ENCODE peak calls at places on chromosomes 4 and X, in ten cellular contexts. R is suprapubic skin; F is pancreas; Z is cardiac muscle cell; T is tibial nerve; A is stomach; N is uterus; W is upper lobe of left lung; I is brain microvascular endothelial cell; C is CD8-positive, alpha-beta T cell. P is an unnamed sample.

GRCh38 chr4:163121689-163122088 is 45.0 kb downstream of the NAF1 start:
- DNase-seq in R (no peak), F (no peak), Z (peak; percentile 17), T (no peak), A (no peak), N (no peak), W (no peak), I (no peak), C (no peak), P (no peak)

GRCh38 chrX:23365541-23365940 is 30.9 kb downstream of the PTCHD1 start:
- DNase-seq in R (no peak), F (no peak), Z (no peak), T (no peak), A (peak; percentile 28), N (no peak), W (no peak), I (no peak), C (no peak), P (no peak)

GRCh38 chr4:139853309-139853708 is 187.7 kb downstream of the MGST2 start:
- DNase-seq in R (no peak), F (no peak), Z (no peak), T (no peak), A (no peak), N (no peak), W (no peak), I (no peak), C (no peak), P (no peak)

GRCh38 chr4:38132140-38132673 is 172.0 kb downstream of the PTTG2 start:
- DNase-seq in R (peak; percentile 75), F (peak; percentile 53), Z (peak; percentile 98), T (peak; percentile 78), A (no peak), N (peak; percentile 83), W (peak; percentile 52), I (peak; percentile 98), C (peak; percentile 30), P (peak; percentile 86)

GRCh38 chr4:110198472-110199419 is at the start of gene ELOVL6:
- DNase-seq in R (peak; percentile 80), F (peak; percentile 42), Z (peak; percentile 90), T (peak; percentile 56), A (peak; percentile 56), N (peak; percentile 55), W (peak; percentile 58), I (peak; percentile 62), C (no peak), P (peak; percentile 69)

GRCh38 chr4:109231331-109231730 is 71.1 kb downstream of the COL25A1 start:
- DNase-seq in R (no peak), F (no peak), Z (no peak), T (no peak), A (no peak), N (no peak), W (no peak), I (no peak), C (no peak), P (no peak)

GRCh38 chrX:107146670-107147069 is 28.0 kb upstream of the RBM41 start:
- DNase-seq in R (no peak), F (no peak), Z (peak; percentile 11), T (no peak), A (no peak), N (no peak), W (no peak), I (peak; percentile 0), C (no peak), P (no peak)

GRCh38 chr4:183178201-183178600 is 79.1 kb downstream of the WWC2 start:
- DNase-seq in R (no peak), F (no peak), Z (no peak), T (no peak), A (no peak), N (no peak), W (no peak), I (no peak), C (no peak), P (no peak)

GRCh38 chrX:133921764-133922389 is 63.5 kb downstream of the GPC3 start:
- DNase-seq in R (no peak), F (peak; percentile 54), Z (peak; percentile 45), T (peak; percentile 4), A (peak; percentile 72), N (no peak), W (peak; percentile 32), I (peak; percentile 17), C (peak; percentile 0), P (no peak)

GRCh38 chrX:33307954-33308353 is 96.6 kb upstream of the DMD start:
- DNase-seq in R (no peak), F (no peak), Z (peak; percentile 2), T (no peak), A (no peak), N (no peak), W (no peak), I (peak; percentile 2), C (no peak), P (no peak)

GRCh38 chr4:4549534-4549933 is 7.7 kb upstream of the STX18 start:
- DNase-seq in R (no peak), F (no peak), Z (no peak), T (no peak), A (no peak), N (no peak), W (no peak), I (no peak), C (no peak), P (no peak)

GRCh38 chr4:89438102-89438831 is 130.7 kb upstream of the GPRIN3 start:
- DNase-seq in R (no peak), F (peak; percentile 23), Z (peak; percentile 54), T (peak; percentile 9), A (peak; percentile 41), N (no peak), W (peak; percentile 34), I (peak; percentile 4), C (peak; percentile 6), P (peak; percentile 21)

GRCh38 chr4:138310498-138310897 is 68.3 kb upstream of the SLC7A11 start:
- DNase-seq in R (no peak), F (no peak), Z (peak; percentile 40), T (no peak), A (no peak), N (no peak), W (no peak), I (no peak), C (no peak), P (no peak)

GRCh38 chr4:142181021-142181420 is 544.6 kb downstream of the IL15 start:
- DNase-seq in R (no peak), F (no peak), Z (no peak), T (no peak), A (no peak), N (no peak), W (no peak), I (no peak), C (no peak), P (no peak)

GRCh38 chr4:2500547-2500946 is 31.6 kb downstream of the RNF4 start:
- DNase-seq in R (no peak), F (no peak), Z (no peak), T (no peak), A (no peak), N (no peak), W (no peak), I (no peak), C (no peak), P (no peak)
- H3K36me3 ChIP-seq in R (peaks cover 83% of the 10 kb centered on the region), F (peaks cover 7% of the 10 kb centered on the region), Z (peaks cover 46% of the 10 kb centered on the region), T (peaks cover 85% of the 10 kb centered on the region), A (peaks cover 95% of the 10 kb centered on the region), N (no peaks in the 10 kb centered on the region), W (peaks cover 81% of the 10 kb centered on the region), I (peaks cover 49% of the 10 kb centered on the region), C (peaks cover 52% of the 10 kb centered on the region), P (peaks cover 23% of the 10 kb centered on the region)

GRCh38 chr4:15001248-15001824 is 945 bp upstream of the CPEB2 start:
- DNase-seq in R (peak; percentile 94), F (peak; percentile 61), Z (peak; percentile 93), T (peak; percentile 71), A (peak; percentile 74), N (peak; percentile 82), W (peak; percentile 75), I (peak; percentile 89), C (no peak), P (no peak)
- TF ChIP-seq CTCF in R (no peak), F (no peak), Z (peak; percentile 20), T (no peak), A (no peak), N (no peak), W (no peak), I (peak; percentile 4), C (no peak), P (peak; percentile 36)

GRCh38 chrX:71577682-71578081 is 555 bp upstream of the GCNA start:
- DNase-seq in R (no peak), F (no peak), Z (peak; percentile 3), T (no peak), A (no peak), N (no peak), W (no peak), I (no peak), C (no peak), P (no peak)

GRCh38 chrX:71581210-71581609 is 3.0 kb downstream of the GCNA start:
- DNase-seq in R (no peak), F (no peak), Z (no peak), T (no peak), A (no peak), N (no peak), W (no peak), I (no peak), C (no peak), P (no peak)

GRCh38 chrX:71579136-71579989 is 1.1 kb downstream of the GCNA start:
- DNase-seq in R (no peak), F (no peak), Z (no peak), T (no peak), A (no peak), N (no peak), W (no peak), I (no peak), C (no peak), P (no peak)

GRCh38 chrX:71578253-71579135 is at the start of gene GCNA:
- DNase-seq in R (no peak), F (no peak), Z (no peak), T (no peak), A (no peak), N (no peak), W (no peak), I (no peak), C (no peak), P (no peak)

GRCh38 chrX:71579990-71580380 is 1.7 kb downstream of the GCNA start:
- DNase-seq in R (no peak), F (no peak), Z (no peak), T (no peak), A (no peak), N (no peak), W (no peak), I (no peak), C (no peak), P (no peak)
- H3K36me3 ChIP-seq in R (peaks cover 11% of the 10 kb centered on the region), F (no peaks in the 10 kb centered on the region), Z (peaks cover 7% of the 10 kb centered on the region), T (peaks cover 5% of the 10 kb centered on the region), A (peaks cover 24% of the 10 kb centered on the region), N (no peaks in the 10 kb centered on the region), W (peaks cover 16% of the 10 kb centered on the region), I (no peaks in the 10 kb centered on the region), C (peaks cover 12% of the 10 kb centered on the region), P (peaks cover 2% of the 10 kb centered on the region)

DNA sequence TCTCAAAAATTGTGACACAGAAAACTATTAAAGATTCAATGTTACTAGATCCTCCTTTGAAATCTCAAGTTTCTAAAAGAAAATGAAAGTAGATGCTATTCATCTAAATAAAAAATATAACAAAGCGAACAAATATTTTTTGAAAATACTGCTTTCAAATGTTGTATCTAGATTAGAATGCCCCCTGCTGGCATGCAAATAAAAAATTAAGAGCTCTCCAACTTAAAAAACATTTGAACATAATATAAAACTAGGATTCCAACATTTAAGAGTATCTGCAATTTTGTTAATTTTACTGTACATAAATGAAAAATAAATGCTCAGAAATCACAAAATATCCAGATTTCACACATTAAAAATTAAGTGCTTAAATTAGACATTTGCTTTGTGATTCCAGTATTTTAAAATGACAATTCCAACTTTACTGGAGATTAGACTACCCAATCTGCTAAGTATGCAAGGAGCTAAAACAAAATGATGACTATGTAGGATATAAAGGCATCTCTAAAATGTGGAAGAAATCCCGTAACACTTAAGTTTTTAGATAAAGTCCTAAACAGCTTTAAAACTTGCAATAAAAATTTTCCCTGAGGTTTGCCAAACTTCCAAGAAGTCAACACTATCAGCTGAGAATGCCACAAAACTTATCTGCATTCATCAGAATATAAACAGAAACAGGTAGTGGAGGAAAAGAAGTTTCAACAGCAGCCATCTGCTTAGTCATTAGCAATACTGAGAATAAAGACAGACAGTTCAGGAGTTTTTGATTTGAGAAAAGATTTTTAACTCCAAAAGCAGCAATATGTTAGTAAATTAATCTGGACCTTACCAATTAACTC is 32.6 kb downstream of the DHX15 start:
- DNase-seq in R (no peak), F (no peak), Z (peak; percentile 50), T (no peak), A (no peak), N (no peak), W (no peak), I (no peak), C (no peak), P (no peak)
- TF ChIP-seq CTCF in R (no peak), F (no peak), Z (peak; percentile 48), T (peak; percentile 13), A (no peak), N (no peak), W (no peak), I (no peak), C (peak; percentile 57), P (no peak)

P was measured in GM06990.